ENCODE peak calls at places on chromosomes 1 and 21, in eight cellular contexts. T is A549, L is ovary, D is esophagus muscularis mucosa, N is stomach, G is upper lobe of left lung, W is transverse colon, Y is SK-N-SH. X is an unnamed sample.

GRCh38 chr1:228804640-228805413 is 69.5 kb downstream of the RHOU start:
- DNase-seq in L (no peak), N (peak), D (peak), G (no peak), W (no peak), Y (peak), T (no peak), X (no peak)

GRCh38 chr21:34129039-34129891 is 55.9 kb downstream of the MRPS6 start:
- DNase-seq in Y (peak), G (no peak), L (peak), N (peak), T (no peak), W (peak), D (peak), X (peak)

GRCh38 chr1:168474322-168474721 is 69.5 kb downstream of the XCL2 start:
- DNase-seq in L (no peak), Y (no peak), D (no peak), N (no peak), T (no peak), G (no peak), W (no peak), X (no peak)

GRCh38 chr1:232226197-232226681 is 403.7 kb downstream of the SIPA1L2 start:
- DNase-seq in G (no peak), T (no peak), W (no peak), Y (no peak), N (no peak), D (peak), L (no peak), X (no peak)

GRCh38 chr1:63329621-63330330 is 7.4 kb downstream of the FOXD3 start:
- DNase-seq in G (peak), D (peak), N (no peak), T (no peak), Y (peak), W (no peak), L (no peak), X (no peak)

GRCh38 chr1:169108897-169109560 is 2.5 kb downstream of the ATP1B1 start:
- DNase-seq in Y (peak), G (no peak), N (peak), L (no peak), T (peak), D (no peak), W (peak), X (peak)

GRCh38 chr1:38840281-38840680 is 19.3 kb downstream of the RRAGC start:
- DNase-seq in L (no peak), T (no peak), Y (no peak), W (no peak), N (no peak), D (no peak), G (no peak), X (no peak)

GRCh38 chr1:170096806-170097340 is 22.4 kb upstream of the KIFAP3 start:
- DNase-seq in W (no peak), N (no peak), Y (no peak), G (no peak), D (no peak), T (no peak), L (no peak), X (no peak)

GRCh38 chr1:212975607-212975918 is 25.2 kb downstream of the VASH2 start:
- DNase-seq in Y (no peak), T (no peak), L (no peak), D (no peak), G (no peak), W (no peak), N (no peak), X (no peak)

GRCh38 chr1:41891403-41891896 is 27.3 kb downstream of the HIVEP3 start:
- DNase-seq in G (no peak), Y (peak), D (no peak), L (no peak), N (peak), T (no peak), W (peak), X (no peak)

GRCh38 chr21:33949516-33950424 is 34.2 kb upstream of the ATP5PO start:
- DNase-seq in W (no peak), D (no peak), L (no peak), G (no peak), N (no peak), Y (no peak), T (no peak), X (no peak)

GRCh38 chr1:247357781-247358211 is 26.1 kb upstream of the ZNF496 start:
- DNase-seq in N (no peak), D (no peak), G (no peak), T (no peak), W (no peak), L (peak), Y (no peak), X (no peak)

GRCh38 chr21:41928621-41929220 is 25.1 kb downstream of the C2CD2 start:
- DNase-seq in L (no peak), Y (no peak), T (no peak), N (no peak), D (no peak), G (no peak), W (no peak), X (peak)

GRCh38 chr21:38440746-38441145 is 57.5 kb downstream of the ERG start:
- DNase-seq in Y (no peak), D (no peak), T (peak), G (no peak), W (no peak), L (no peak), N (no peak), X (no peak)

GRCh38 chr1:111280267-111280666 is 10.4 kb upstream of the CHIA start:
- DNase-seq in Y (no peak), G (no peak), W (no peak), D (no peak), T (no peak), L (no peak), N (no peak), X (no peak)

GRCh38 chr1:25992689-25993146 is 5.1 kb downstream of the PAFAH2 start:
- DNase-seq in Y (no peak), N (no peak), D (no peak), W (no peak), L (no peak), T (no peak), G (no peak), X (no peak)

GRCh38 chr1:97094257-97094972 is 372.8 kb downstream of the PTBP2 start:
- DNase-seq in Y (no peak), G (no peak), W (no peak), D (no peak), T (peak), L (no peak), N (no peak), X (no peak)

GRCh38 chr1:163068716-163069115 is 445 bp upstream of the RGS4 start:
- DNase-seq in N (no peak), T (no peak), D (no peak), G (no peak), W (no peak), L (no peak), Y (peak), X (no peak)

GRCh38 chr1:53001128-53001527 is 60.9 kb upstream of the PODN start:
- DNase-seq in D (no peak), T (no peak), L (no peak), Y (no peak), N (no peak), W (no peak), G (no peak), X (no peak)

GRCh38 chr1:185938396-185938795 is 204.2 kb downstream of the HMCN1 start:
- DNase-seq in T (no peak), G (no peak), W (no peak), N (no peak), D (no peak), Y (no peak), L (no peak), X (no peak)

GRCh38 chr1:221841291-221841982 is 99.5 kb upstream of the DUSP10 start:
- DNase-seq in D (no peak), N (no peak), W (no peak), L (no peak), Y (no peak), T (no peak), G (no peak), X (no peak)

GRCh38 chr1:30353637-30354036 is 369.7 kb downstream of the MATN1 start:
- DNase-seq in W (no peak), N (no peak), D (no peak), G (no peak), T (no peak), L (no peak), Y (no peak), X (no peak)

GRCh38 chr1:31957701-31958674 is 19.8 kb upstream of the PTP4A2 start:
- DNase-seq in T (peak), G (no peak), W (no peak), L (no peak), D (no peak), N (no peak), Y (no peak), X (no peak)

GRCh38 chr1:55503663-55504305 is 288.6 kb upstream of the USP24 start:
- DNase-seq in T (no peak), W (no peak), N (no peak), Y (no peak), D (no peak), G (no peak), L (no peak), X (no peak)

GRCh38 chr1:97524211-97524610 is 396.6 kb downstream of the DPYD start:
- DNase-seq in W (no peak), D (no peak), L (no peak), T (no peak), N (no peak), Y (no peak), G (no peak), X (no peak)

GRCh38 chr1:179108644-179109043 is 26.8 kb downstream of the TOR3A start:
- DNase-seq in T (no peak), N (no peak), Y (no peak), D (no peak), W (no peak), L (no peak), G (no peak), X (no peak)

GRCh38 chr1:161192476-161193465 is 6.1 kb downstream of the ADAMTS4 start:
- DNase-seq in L (peak), W (peak), T (peak), Y (peak), D (no peak), G (peak), N (peak), X (peak)

GRCh38 chr1:221137668-221138067 is 258.4 kb downstream of the HLX start:
- DNase-seq in N (no peak), Y (no peak), G (no peak), W (no peak), D (no peak), L (no peak), T (no peak), X (no peak)

GRCh38 chr21:41458559-41458958 is 32.5 kb downstream of the MX1 start:
- DNase-seq in T (no peak), D (no peak), Y (no peak), W (no peak), N (no peak), L (no peak), G (peak), X (no peak)

GRCh38 chr1:14597343-14598006 is 1.0 kb upstream of the KAZN start:
- DNase-seq in D (no peak), Y (no peak), W (no peak), N (no peak), L (no peak), G (no peak), T (no peak), X (no peak)

GRCh38 chr1:91080650-91081049 is 58.8 kb upstream of the ZNF644 start:
- DNase-seq in G (no peak), W (no peak), T (no peak), L (no peak), N (no peak), Y (no peak), D (peak), X (no peak)

GRCh38 chr1:234602334-234603220 is 7.4 kb downstream of the IRF2BP2 start:
- DNase-seq in D (no peak), Y (no peak), T (peak), G (no peak), L (no peak), N (peak), W (peak), X (peak)

DNA sequence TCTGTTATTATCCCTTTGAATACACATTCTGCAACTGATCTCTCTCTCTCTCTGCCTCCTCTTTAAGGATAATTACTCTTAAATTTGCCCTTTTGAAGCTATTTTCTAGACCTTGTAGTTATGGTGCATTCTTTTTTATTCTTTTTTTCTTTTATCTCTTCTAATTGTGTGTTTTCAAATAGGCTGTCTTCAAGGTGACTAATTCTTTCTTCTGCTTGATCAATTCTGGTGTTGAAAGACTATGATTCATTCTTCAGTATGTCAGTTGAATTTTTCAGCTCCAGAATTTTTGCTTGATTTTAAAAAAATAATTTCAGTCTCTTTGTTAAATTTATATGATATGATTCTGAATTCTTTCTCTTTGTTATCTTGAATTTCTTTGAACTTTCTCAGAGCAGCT is 95.6 kb upstream of the GPR52 start:
- DNase-seq in W (no peak), G (no peak), L (no peak), N (no peak), Y (no peak), D (no peak), T (no peak), X (no peak)
- TF ChIP-seq EP300 in W (no peak), G (no peak), L (no peak), N (no peak), Y (no peak), D (no peak), T (no peak), X (no peak)

GRCh38 chr1:67610450-67610849 is 74.6 kb upstream of the GADD45A start:
- DNase-seq in W (no peak), G (no peak), Y (no peak), T (no peak), D (no peak), N (no peak), L (no peak), X (no peak)
- TF ChIP-seq EP300 in W (no peak), G (no peak), Y (no peak), T (no peak), D (no peak), N (no peak), L (no peak), X (no peak)

DNA sequence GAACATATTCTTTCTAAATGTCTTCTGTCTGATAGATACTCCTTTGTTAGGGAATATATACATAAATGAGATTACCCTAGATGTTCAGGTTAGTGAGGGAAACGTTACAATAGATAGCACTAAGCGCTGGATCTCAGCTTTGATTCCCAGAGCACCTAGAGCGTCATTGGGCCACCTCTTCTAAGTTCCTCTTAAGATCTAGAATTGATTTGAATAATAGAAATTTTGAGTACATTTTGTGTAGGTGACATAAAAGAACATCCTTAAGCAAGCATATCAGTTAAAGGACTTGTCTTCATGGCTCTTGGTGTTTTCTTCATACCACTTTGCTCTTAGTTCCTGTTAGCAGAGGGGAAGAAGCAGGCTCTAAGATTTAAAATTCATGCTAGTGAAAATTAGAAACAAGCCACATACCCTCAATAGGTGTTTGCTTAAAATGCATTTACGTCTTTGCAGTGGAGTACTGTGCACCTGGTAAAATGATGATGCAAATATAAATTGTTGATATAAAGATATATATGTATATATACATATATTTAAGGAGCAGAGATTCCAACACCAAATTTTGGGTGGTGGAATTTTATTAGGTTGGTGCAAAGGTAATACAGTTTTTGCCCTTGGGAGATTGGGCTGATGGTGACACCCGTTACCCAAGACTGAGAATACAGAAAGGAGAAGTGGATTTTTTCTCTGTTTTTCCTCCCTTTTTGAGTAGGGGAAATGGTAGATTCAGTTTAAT is 47.1 kb downstream of the DYRK1A start:
- DNase-seq in G (no peak), W (no peak), Y (no peak), T (no peak), L (no peak), D (no peak), N (no peak), X (no peak)
- TF ChIP-seq EP300 in G (no peak), W (no peak), Y (no peak), T (no peak), L (no peak), D (no peak), N (no peak), X (no peak)

DNA sequence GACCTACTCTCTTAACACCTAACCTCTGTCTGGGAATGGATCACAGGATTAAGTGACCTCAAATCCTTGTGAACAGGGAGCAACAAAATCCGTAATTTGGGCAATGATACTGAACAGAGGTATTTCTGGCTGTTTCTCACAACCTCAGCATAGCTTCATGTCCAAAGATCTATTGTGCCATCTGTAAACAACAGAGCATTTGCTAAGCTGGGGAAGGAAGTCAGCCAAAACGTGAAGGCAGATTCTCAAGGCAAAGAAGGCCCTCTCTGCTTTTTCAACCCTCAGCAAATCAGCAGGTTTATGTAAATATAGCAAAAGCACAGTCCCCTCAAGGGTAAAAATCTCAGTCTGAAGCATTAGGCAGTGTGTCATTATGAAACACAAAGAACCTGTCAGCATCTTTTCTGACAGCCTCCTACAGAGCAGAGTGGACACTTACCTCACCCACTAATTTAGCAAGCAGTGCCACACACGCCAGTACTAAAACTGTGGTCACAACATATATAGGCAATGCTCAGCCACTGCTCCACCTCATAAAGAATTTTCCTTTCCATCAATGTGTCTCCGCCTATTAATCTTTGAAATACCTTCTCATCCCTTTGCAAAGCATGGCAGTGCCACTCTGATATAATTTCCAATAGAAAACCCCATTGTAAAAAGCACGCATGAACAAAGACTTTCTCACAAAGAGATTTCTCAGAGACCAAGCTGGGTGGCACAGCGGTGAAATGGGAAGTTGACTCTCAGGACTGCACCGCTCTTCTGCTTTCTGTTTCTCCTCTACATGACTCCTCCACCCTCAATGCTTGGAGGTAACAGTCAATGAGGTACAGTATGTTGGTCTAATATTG is 188.0 kb downstream of the RERE start:
- DNase-seq in Y (no peak), G (no peak), N (no peak), T (no peak), L (no peak), D (no peak), W (peak), X (no peak)
- TF ChIP-seq EP300 in Y (no peak), G (no peak), N (no peak), T (no peak), L (no peak), D (no peak), W (no peak), X (no peak)

GRCh38 chr1:223329664-223330420 is 34.1 kb downstream of the SUSD4 start:
- DNase-seq in T (no peak), Y (no peak), N (no peak), W (no peak), G (no peak), D (no peak), L (no peak), X (no peak)

GRCh38 chr1:223331301-223331700 is 32.7 kb downstream of the SUSD4 start:
- DNase-seq in W (no peak), L (no peak), D (no peak), T (no peak), N (no peak), G (no peak), Y (no peak), X (no peak)

GRCh38 chr1:223330462-223330861 is 33.5 kb downstream of the SUSD4 start:
- DNase-seq in W (no peak), G (no peak), N (no peak), Y (no peak), D (no peak), T (no peak), L (no peak), X (no peak)

GRCh38 chr1:223332997-223333396 is 31.0 kb downstream of the SUSD4 start:
- DNase-seq in N (no peak), D (no peak), L (no peak), G (no peak), Y (no peak), W (no peak), T (no peak), X (no peak)

DNA sequence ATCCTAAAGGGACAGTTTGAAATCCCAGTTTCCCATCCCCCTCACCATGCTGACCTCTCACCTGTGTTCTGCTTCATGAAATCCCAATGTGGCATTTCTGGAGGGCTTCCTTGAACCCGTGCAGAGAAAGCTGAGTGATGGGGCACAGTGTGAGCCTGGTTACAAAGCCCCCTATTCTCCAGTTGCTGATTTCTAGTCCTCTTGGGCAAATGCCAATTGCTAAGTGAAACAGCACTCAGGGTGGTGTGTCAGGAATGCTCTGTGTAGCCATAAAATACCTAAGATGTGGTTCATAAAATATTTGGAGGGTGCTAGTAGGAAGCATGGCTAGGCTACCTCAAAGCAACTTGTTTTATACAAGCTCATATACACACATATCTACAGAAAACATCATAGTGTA is 32.0 kb downstream of the SUSD4 start:
- DNase-seq in W (no peak), D (no peak), G (no peak), L (no peak), N (no peak), Y (no peak), T (no peak), X (no peak)
- TF ChIP-seq EP300 in W (no peak), D (no peak), G (no peak), L (no peak), N (no peak), Y (no peak), T (no peak), X (no peak)

DNA sequence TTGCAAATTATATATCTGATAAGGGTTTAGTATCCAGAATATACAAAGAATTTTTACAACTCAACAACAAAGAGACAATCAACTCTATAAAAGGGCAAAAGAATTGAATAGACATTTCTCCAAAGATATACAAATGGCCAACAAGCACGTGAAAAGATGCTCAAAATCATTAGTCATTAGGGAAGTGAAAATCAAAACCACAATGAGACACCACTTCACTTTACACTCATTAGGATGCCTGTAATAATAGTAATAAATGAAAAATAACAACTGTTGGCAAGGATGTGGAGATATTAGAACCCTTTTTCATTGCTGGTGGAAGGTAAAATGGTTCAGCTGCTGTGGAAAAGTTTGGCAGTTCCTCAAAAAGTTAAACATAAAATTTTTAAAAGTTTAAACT is 7.0 kb upstream of the ABCD3 start:
- DNase-seq in W (no peak), N (no peak), G (no peak), Y (no peak), D (no peak), L (no peak), T (no peak), X (no peak)
- TF ChIP-seq EP300 in W (no peak), N (no peak), G (no peak), Y (no peak), D (no peak), L (no peak), T (no peak), X (no peak)

GRCh38 chr1:3450983-3451382 is 3.5 kb upstream of the ARHGEF16 start:
- DNase-seq in T (no peak), Y (no peak), G (no peak), N (no peak), D (no peak), W (no peak), L (no peak), X (no peak)
- TF ChIP-seq EP300 in T (no peak), Y (no peak), G (no peak), N (no peak), D (no peak), W (no peak), L (no peak), X (no peak)